ENCODE peak calls at places on chromosomes 4 and X, in nine cellular contexts. One of them, this sample, is unnamed.

GRCh38 chr4:3369781-3370660 is 71.7 kb upstream of the HGFAC start:
- DNase-seq in heart right ventricle: peak; percentile 68
- DNase-seq in hepatocyte: peak; percentile 55
- DNase-seq in fibroblast of mammary gland: peak; percentile 82
- DNase-seq in adrenal gland: peak; percentile 62
- DNase-seq in tibial artery: peak; percentile 53
- DNase-seq in endodermal cell: peak; percentile 82
- DNase-seq in GM23338: peak; percentile 89
- DNase-seq in endothelial cell of umbilical vein: peak; percentile 83
- DNase-seq in this sample: peak; percentile 51

GRCh38 chrX:8037593-8038348 is 110.6 kb upstream of the PNPLA4 start:
- DNase-seq in adrenal gland: no peak
- DNase-seq in fibroblast of mammary gland: peak; percentile 23
- DNase-seq in heart right ventricle: no peak
- DNase-seq in endodermal cell: no peak
- DNase-seq in GM23338: peak; percentile 9
- DNase-seq in endothelial cell of umbilical vein: no peak
- DNase-seq in tibial artery: no peak
- DNase-seq in hepatocyte: no peak
- DNase-seq in this sample: no peak

GRCh38 chr4:176927664-176928063 is 134.9 kb upstream of the VEGFC start:
- DNase-seq in tibial artery: no peak
- DNase-seq in endothelial cell of umbilical vein: peak; percentile 24
- DNase-seq in fibroblast of mammary gland: peak; percentile 93
- DNase-seq in GM23338: no peak
- DNase-seq in hepatocyte: peak; percentile 23
- DNase-seq in endodermal cell: no peak
- DNase-seq in heart right ventricle: no peak
- DNase-seq in adrenal gland: no peak
- DNase-seq in this sample: no peak

GRCh38 chrX:44872319-44872816 is 620 bp upstream of the KDM6A start:
- DNase-seq in hepatocyte: peak; percentile 62
- DNase-seq in fibroblast of mammary gland: peak; percentile 22
- DNase-seq in adrenal gland: peak; percentile 38
- DNase-seq in heart right ventricle: no peak
- DNase-seq in endodermal cell: no peak
- DNase-seq in tibial artery: peak; percentile 23
- DNase-seq in GM23338: peak; percentile 41
- DNase-seq in endothelial cell of umbilical vein: peak; percentile 45
- DNase-seq in this sample: peak; percentile 29

GRCh38 chrX:64218023-64218422 is 12.4 kb downstream of the ASB12 start:
- DNase-seq in heart right ventricle: no peak
- DNase-seq in endodermal cell: no peak
- DNase-seq in endothelial cell of umbilical vein: no peak
- DNase-seq in tibial artery: no peak
- DNase-seq in adrenal gland: no peak
- DNase-seq in hepatocyte: no peak
- DNase-seq in GM23338: no peak
- DNase-seq in fibroblast of mammary gland: no peak
- DNase-seq in this sample: no peak

GRCh38 chrX:9374537-9374936 is 90.3 kb upstream of the TBL1X start:
- DNase-seq in adrenal gland: no peak
- DNase-seq in endodermal cell: no peak
- DNase-seq in fibroblast of mammary gland: no peak
- DNase-seq in heart right ventricle: no peak
- DNase-seq in GM23338: no peak
- DNase-seq in hepatocyte: no peak
- DNase-seq in tibial artery: no peak
- DNase-seq in endothelial cell of umbilical vein: no peak
- DNase-seq in this sample: no peak

GRCh38 chr4:87309625-87310024 is 13.1 kb downstream of the HSD17B13 start:
- DNase-seq in endothelial cell of umbilical vein: no peak
- DNase-seq in fibroblast of mammary gland: peak; percentile 75
- DNase-seq in GM23338: no peak
- DNase-seq in hepatocyte: no peak
- DNase-seq in endodermal cell: no peak
- DNase-seq in adrenal gland: no peak
- DNase-seq in heart right ventricle: peak; percentile 57
- DNase-seq in tibial artery: no peak
- DNase-seq in this sample: no peak

GRCh38 chr4:57187241-57187640 is 77.1 kb upstream of the IGFBP7 start:
- DNase-seq in fibroblast of mammary gland: peak; percentile 6
- DNase-seq in adrenal gland: no peak
- DNase-seq in hepatocyte: no peak
- DNase-seq in tibial artery: no peak
- DNase-seq in GM23338: peak; percentile 14
- DNase-seq in endothelial cell of umbilical vein: no peak
- DNase-seq in heart right ventricle: no peak
- DNase-seq in endodermal cell: no peak
- DNase-seq in this sample: no peak

GRCh38 chr4:68375667-68376559 is 26.0 kb upstream of the YTHDC1 start:
- DNase-seq in tibial artery: no peak
- DNase-seq in adrenal gland: peak; percentile 58
- DNase-seq in endodermal cell: peak; percentile 84
- DNase-seq in GM23338: peak; percentile 81
- DNase-seq in heart right ventricle: peak; percentile 23
- DNase-seq in hepatocyte: peak; percentile 74
- DNase-seq in endothelial cell of umbilical vein: peak; percentile 67
- DNase-seq in fibroblast of mammary gland: peak; percentile 65
- DNase-seq in this sample: peak; percentile 39

GRCh38 chrX:77446029-77446585 is 1.1 kb upstream of the FGF16 start:
- DNase-seq in fibroblast of mammary gland: no peak
- DNase-seq in hepatocyte: peak; percentile 13
- DNase-seq in GM23338: peak; percentile 54
- DNase-seq in endothelial cell of umbilical vein: peak; percentile 86
- DNase-seq in endodermal cell: peak; percentile 83
- DNase-seq in tibial artery: no peak
- DNase-seq in heart right ventricle: no peak
- DNase-seq in adrenal gland: no peak
- DNase-seq in this sample: peak; percentile 20

GRCh38 chrX:1853916-1854315 is 239.1 kb downstream of the ASMT start:
- DNase-seq in tibial artery: no peak
- DNase-seq in endodermal cell: no peak
- DNase-seq in GM23338: no peak
- DNase-seq in adrenal gland: no peak
- DNase-seq in hepatocyte: no peak
- DNase-seq in endothelial cell of umbilical vein: no peak
- DNase-seq in heart right ventricle: no peak
- DNase-seq in fibroblast of mammary gland: no peak
- DNase-seq in this sample: no peak

GRCh38 chr4:65023877-65024670 is 614.8 kb upstream of the TECRL start:
- DNase-seq in adrenal gland: no peak
- DNase-seq in fibroblast of mammary gland: no peak
- DNase-seq in endothelial cell of umbilical vein: no peak
- DNase-seq in GM23338: peak; percentile 2
- DNase-seq in hepatocyte: no peak
- DNase-seq in heart right ventricle: no peak
- DNase-seq in endodermal cell: no peak
- DNase-seq in tibial artery: no peak
- DNase-seq in this sample: no peak

DNA sequence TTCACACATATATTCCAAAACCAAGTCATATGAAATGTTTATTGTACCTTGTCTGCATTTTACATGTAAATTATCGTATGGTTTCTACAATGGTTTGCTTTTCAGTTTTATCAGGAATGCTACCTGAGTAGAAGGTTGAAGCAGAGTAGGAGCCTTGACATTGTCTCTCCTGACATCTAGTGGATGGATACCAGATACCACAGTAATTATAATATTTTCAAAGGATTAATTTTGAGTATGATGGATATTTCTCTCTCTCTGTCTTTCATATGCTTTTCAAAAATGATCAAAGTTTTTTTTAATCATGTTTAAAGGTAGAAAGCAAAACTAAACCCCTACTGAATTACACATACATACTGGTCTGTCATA is 109.4 kb upstream of the KLHL13 start:
- DNase-seq in tibial artery: no peak
- DNase-seq in hepatocyte: peak; percentile 26
- DNase-seq in endothelial cell of umbilical vein: peak; percentile 65
- DNase-seq in fibroblast of mammary gland: peak; percentile 29
- DNase-seq in heart right ventricle: no peak
- DNase-seq in GM23338: peak; percentile 16
- DNase-seq in adrenal gland: no peak
- DNase-seq in endodermal cell: no peak
- DNase-seq in this sample: peak; percentile 25
- TF ChIP-seq CTCF in tibial artery: peak; percentile 37
- TF ChIP-seq CTCF in hepatocyte: peak; percentile 51
- TF ChIP-seq CTCF in endothelial cell of umbilical vein: peak; percentile 24
- TF ChIP-seq CTCF in fibroblast of mammary gland: peak; percentile 52
- TF ChIP-seq CTCF in heart right ventricle: peak; percentile 55
- TF ChIP-seq CTCF in GM23338: peak; percentile 48
- TF ChIP-seq CTCF in adrenal gland: peak; percentile 59
- TF ChIP-seq CTCF in endodermal cell: peak; percentile 63
- TF ChIP-seq CTCF in this sample: peak; percentile 6

GRCh38 chr4:29805871-29806480 is 914.2 kb upstream of the PCDH7 start:
- DNase-seq in heart right ventricle: no peak
- DNase-seq in fibroblast of mammary gland: no peak
- DNase-seq in hepatocyte: no peak
- DNase-seq in tibial artery: no peak
- DNase-seq in adrenal gland: no peak
- DNase-seq in endothelial cell of umbilical vein: no peak
- DNase-seq in GM23338: no peak
- DNase-seq in endodermal cell: no peak
- DNase-seq in this sample: no peak

GRCh38 chr4:29805245-29805644 is 914.9 kb upstream of the PCDH7 start:
- DNase-seq in heart right ventricle: no peak
- DNase-seq in fibroblast of mammary gland: no peak
- DNase-seq in endothelial cell of umbilical vein: no peak
- DNase-seq in endodermal cell: peak; percentile 73
- DNase-seq in adrenal gland: no peak
- DNase-seq in tibial artery: no peak
- DNase-seq in hepatocyte: peak; percentile 14
- DNase-seq in GM23338: peak; percentile 70
- DNase-seq in this sample: no peak
- TF ChIP-seq CTCF in heart right ventricle: no peak
- TF ChIP-seq CTCF in fibroblast of mammary gland: no peak
- TF ChIP-seq CTCF in endothelial cell of umbilical vein: no peak
- TF ChIP-seq CTCF in endodermal cell: peak; percentile 77
- TF ChIP-seq CTCF in adrenal gland: no peak
- TF ChIP-seq CTCF in tibial artery: no peak
- TF ChIP-seq CTCF in hepatocyte: peak; percentile 28
- TF ChIP-seq CTCF in GM23338: peak; percentile 64
- TF ChIP-seq CTCF in this sample: no peak

GRCh38 chr4:183398298-183399129 is 45.9 kb upstream of the CDKN2AIP start:
- DNase-seq in heart right ventricle: peak; percentile 56
- DNase-seq in adrenal gland: peak; percentile 72
- DNase-seq in tibial artery: peak; percentile 58
- DNase-seq in endodermal cell: peak; percentile 93
- DNase-seq in GM23338: peak; percentile 88
- DNase-seq in hepatocyte: peak; percentile 88
- DNase-seq in fibroblast of mammary gland: peak; percentile 72
- DNase-seq in endothelial cell of umbilical vein: peak; percentile 79
- DNase-seq in this sample: peak; percentile 83
- TF ChIP-seq CTCF in heart right ventricle: peak; percentile 75
- TF ChIP-seq CTCF in adrenal gland: peak; percentile 43
- TF ChIP-seq CTCF in tibial artery: peak; percentile 46
- TF ChIP-seq CTCF in endodermal cell: peak; percentile 82
- TF ChIP-seq CTCF in GM23338: peak; percentile 66
- TF ChIP-seq CTCF in hepatocyte: peak; percentile 57
- TF ChIP-seq CTCF in fibroblast of mammary gland: peak; percentile 50
- TF ChIP-seq CTCF in endothelial cell of umbilical vein: peak; percentile 84
- TF ChIP-seq CTCF in this sample: peak; percentile 67

GRCh38 chrX:16664059-16664458 is 14.1 kb downstream of the S100G start:
- DNase-seq in heart right ventricle: no peak
- DNase-seq in endothelial cell of umbilical vein: no peak
- DNase-seq in endodermal cell: no peak
- DNase-seq in fibroblast of mammary gland: peak; percentile 59
- DNase-seq in adrenal gland: no peak
- DNase-seq in tibial artery: no peak
- DNase-seq in hepatocyte: no peak
- DNase-seq in GM23338: no peak
- DNase-seq in this sample: no peak
- TF ChIP-seq CTCF in heart right ventricle: peak; percentile 13
- TF ChIP-seq CTCF in endothelial cell of umbilical vein: no peak
- TF ChIP-seq CTCF in endodermal cell: no peak
- TF ChIP-seq CTCF in fibroblast of mammary gland: peak; percentile 24
- TF ChIP-seq CTCF in adrenal gland: no peak
- TF ChIP-seq CTCF in tibial artery: no peak
- TF ChIP-seq CTCF in hepatocyte: peak; percentile 42
- TF ChIP-seq CTCF in GM23338: no peak
- TF ChIP-seq CTCF in this sample: no peak

GRCh38 chrX:29617725-29618124 is 597.6 kb upstream of the MAGEB2 start:
- DNase-seq in adrenal gland: no peak
- DNase-seq in GM23338: no peak
- DNase-seq in endothelial cell of umbilical vein: no peak
- DNase-seq in heart right ventricle: no peak
- DNase-seq in fibroblast of mammary gland: peak; percentile 8
- DNase-seq in endodermal cell: no peak
- DNase-seq in tibial artery: no peak
- DNase-seq in hepatocyte: no peak
- DNase-seq in this sample: no peak

DNA sequence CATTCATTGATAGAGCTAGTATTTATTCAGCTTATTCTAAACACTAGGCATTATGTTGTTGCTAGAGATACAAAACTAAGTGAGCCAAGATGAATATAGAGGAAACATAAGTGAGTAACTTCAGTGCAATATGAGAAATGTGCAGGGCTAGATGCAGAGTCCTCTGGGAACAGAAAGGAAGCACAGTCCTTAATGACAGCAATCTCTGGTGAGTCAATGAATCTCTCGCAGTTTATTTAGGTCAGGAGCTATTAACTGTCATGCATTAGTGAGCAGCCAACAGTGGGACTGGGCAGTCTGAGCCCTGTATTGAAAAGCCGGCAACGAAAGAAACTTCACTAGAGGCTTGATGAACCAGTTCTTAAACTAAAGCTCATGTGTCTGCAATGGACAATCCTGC is 598.1 kb upstream of the MAGEB2 start:
- DNase-seq in GM23338: no peak
- DNase-seq in heart right ventricle: no peak
- DNase-seq in hepatocyte: no peak
- DNase-seq in adrenal gland: no peak
- DNase-seq in endodermal cell: no peak
- DNase-seq in fibroblast of mammary gland: peak; percentile 73
- DNase-seq in endothelial cell of umbilical vein: no peak
- DNase-seq in tibial artery: no peak
- DNase-seq in this sample: no peak
- TF ChIP-seq CTCF in GM23338: no peak
- TF ChIP-seq CTCF in heart right ventricle: no peak
- TF ChIP-seq CTCF in hepatocyte: no peak
- TF ChIP-seq CTCF in adrenal gland: no peak
- TF ChIP-seq CTCF in endodermal cell: no peak
- TF ChIP-seq CTCF in fibroblast of mammary gland: no peak
- TF ChIP-seq CTCF in endothelial cell of umbilical vein: no peak
- TF ChIP-seq CTCF in tibial artery: no peak
- TF ChIP-seq CTCF in this sample: no peak

GRCh38 chr4:19971829-19972228 is 279.9 kb upstream of the SLIT2 start:
- DNase-seq in adrenal gland: no peak
- DNase-seq in fibroblast of mammary gland: no peak
- DNase-seq in tibial artery: no peak
- DNase-seq in endodermal cell: no peak
- DNase-seq in GM23338: peak; percentile 5
- DNase-seq in hepatocyte: no peak
- DNase-seq in heart right ventricle: no peak
- DNase-seq in endothelial cell of umbilical vein: peak; percentile 19
- DNase-seq in this sample: no peak

DNA sequence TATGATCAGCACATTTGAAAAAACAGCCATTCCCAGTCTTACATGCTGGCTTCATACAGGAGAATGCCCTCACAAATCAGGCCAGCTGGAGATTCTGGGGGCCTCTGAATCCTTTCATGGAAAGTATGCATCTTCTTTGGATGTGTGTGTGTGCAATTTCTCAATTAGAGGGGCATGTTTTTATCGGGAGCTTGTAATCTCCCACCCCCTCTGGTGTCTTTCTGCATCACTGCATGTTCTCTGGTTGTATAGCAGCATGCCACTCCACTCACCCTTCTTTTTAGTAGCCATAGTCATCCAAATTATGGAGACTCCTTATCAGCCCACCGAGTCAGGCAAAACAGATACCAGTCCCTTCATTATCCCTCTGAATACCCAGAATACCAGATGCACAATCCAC is 282.2 kb upstream of the SLIT2 start:
- DNase-seq in endodermal cell: no peak
- DNase-seq in fibroblast of mammary gland: no peak
- DNase-seq in hepatocyte: no peak
- DNase-seq in tibial artery: no peak
- DNase-seq in endothelial cell of umbilical vein: no peak
- DNase-seq in GM23338: peak; percentile 16
- DNase-seq in heart right ventricle: no peak
- DNase-seq in adrenal gland: no peak
- DNase-seq in this sample: no peak
- TF ChIP-seq CTCF in endodermal cell: peak; percentile 57
- TF ChIP-seq CTCF in fibroblast of mammary gland: peak; percentile 26
- TF ChIP-seq CTCF in hepatocyte: no peak
- TF ChIP-seq CTCF in tibial artery: no peak
- TF ChIP-seq CTCF in endothelial cell of umbilical vein: peak; percentile 14
- TF ChIP-seq CTCF in GM23338: peak; percentile 40
- TF ChIP-seq CTCF in heart right ventricle: no peak
- TF ChIP-seq CTCF in adrenal gland: no peak
- TF ChIP-seq CTCF in this sample: no peak